ENCODE peak calls at places on chromosomes 2 and 18, in ten cellular contexts. P, W, U, B, C, K, D, M, A and X are unnamed samples.

GRCh38 chr2:71505086-71505769 is 51.9 kb downstream of the DYSF start:
- DNase-seq in D (no peak), W (no peak), M (no peak), C (no peak), P (no peak), B (peak), K (no peak), U (no peak), A (no peak), X (peak)

GRCh38 chr2:60885683-60886082 is 4.3 kb downstream of the REL start:
- DNase-seq in K (no peak), P (no peak), C (no peak), B (no peak), U (no peak), D (no peak), W (no peak), M (no peak), A (no peak), X (no peak)

GRCh38 chr18:7856733-7857132 is 289.6 kb downstream of the PTPRM start:
- DNase-seq in B (no peak), P (no peak), W (peak), M (no peak), D (no peak), C (no peak), K (peak), U (no peak), A (no peak), X (no peak)

GRCh38 chr2:219387284-219388126 is at the start of gene DNPEP:
- DNase-seq in D (peak), W (peak), B (peak), K (peak), M (no peak), P (peak), A (peak), C (peak), U (peak), X (peak)

GRCh38 chr18:48800877-48801727 is 149.7 kb downstream of the SMAD7 start:
- DNase-seq in C (no peak), K (no peak), B (no peak), M (no peak), W (peak), P (peak), U (no peak), A (no peak), D (no peak), X (no peak)

GRCh38 chr2:10493636-10494281 is 45.6 kb upstream of the ODC1 start:
- DNase-seq in B (no peak), C (no peak), D (peak), W (peak), M (no peak), P (no peak), A (peak), U (no peak), K (peak), X (no peak)

GRCh38 chr2:45031028-45031427 is 21.8 kb upstream of the SIX2 start:
- DNase-seq in D (no peak), P (no peak), B (no peak), C (no peak), U (no peak), M (no peak), K (no peak), W (no peak), A (no peak), X (no peak)

GRCh38 chr18:55031164-55031563 is 71.9 kb upstream of the CCDC68 start:
- DNase-seq in P (no peak), K (no peak), M (no peak), W (no peak), D (no peak), B (no peak), U (no peak), C (no peak), A (no peak), X (no peak)

GRCh38 chr18:77110400-77110799 is 22.2 kb downstream of the MBP start:
- DNase-seq in M (no peak), U (peak), C (no peak), A (no peak), K (no peak), P (no peak), D (no peak), W (no peak), B (no peak), X (no peak)

GRCh38 chr2:219308142-219309093 is 783 bp downstream of the PTPRN start:
- DNase-seq in B (peak), C (peak), A (peak), U (peak), D (peak), W (peak), K (peak), P (peak), M (no peak), X (peak)

GRCh38 chr2:134416018-134416417 is 162.1 kb downstream of the MGAT5 start:
- DNase-seq in U (no peak), K (no peak), A (no peak), D (no peak), P (no peak), B (no peak), C (no peak), W (no peak), M (no peak), X (no peak)

GRCh38 chr2:163736433-163737168 is 793 bp upstream of the FIGN start:
- DNase-seq in P (peak), W (no peak), A (no peak), U (peak), D (peak), B (peak), K (peak), M (no peak), C (peak), X (peak)

GRCh38 chr18:48409591-48410094 is 460 bp upstream of the ZBTB7C start:
- DNase-seq in A (no peak), C (peak), M (no peak), K (peak), W (no peak), D (peak), P (no peak), B (peak), U (peak), X (no peak)

GRCh38 chr2:189574793-189575475 is 5.7 kb downstream of the SLC40A1 start:
- DNase-seq in K (no peak), P (no peak), D (peak), U (no peak), M (no peak), B (no peak), A (no peak), W (no peak), C (no peak), X (no peak)

GRCh38 chr18:23380001-23380550 is 73.0 kb upstream of the RIOK3 start:
- DNase-seq in U (peak), C (no peak), W (no peak), D (peak), P (no peak), B (no peak), A (no peak), M (no peak), K (peak), X (no peak)

GRCh38 chr18:7635948-7636347 is 68.8 kb downstream of the PTPRM start:
- DNase-seq in M (no peak), W (no peak), A (no peak), K (no peak), U (no peak), C (no peak), P (no peak), D (no peak), B (no peak), X (no peak)

GRCh38 chr2:95268208-95269035 is 5.8 kb upstream of the PROM2 start:
- DNase-seq in M (no peak), K (no peak), D (no peak), A (no peak), P (no peak), U (no peak), C (no peak), B (no peak), W (no peak), X (no peak)

GRCh38 chr2:136117909-136118818 is at the start of gene CXCR4:
- DNase-seq in D (peak), B (peak), P (peak), K (peak), M (no peak), A (peak), W (no peak), U (peak), C (peak), X (peak)

GRCh38 chr2:197863744-197864143 is 59.4 kb downstream of the PLCL1 start:
- DNase-seq in K (no peak), M (no peak), U (no peak), W (no peak), C (no peak), A (no peak), D (no peak), P (no peak), B (no peak), X (no peak)

GRCh38 chr2:214651451-214651850 is 158.0 kb downstream of the BARD1 start:
- DNase-seq in B (no peak), D (no peak), M (no peak), P (no peak), K (peak), U (no peak), W (no peak), C (no peak), A (no peak), X (no peak)

GRCh38 chr2:66840321-66841014 is 405.5 kb downstream of the MEIS1 start:
- DNase-seq in W (peak), D (no peak), K (no peak), P (no peak), B (no peak), A (no peak), M (peak), C (no peak), U (no peak), X (no peak)

GRCh38 chr2:118223487-118224136 is 135.3 kb downstream of the INSIG2 start:
- DNase-seq in B (no peak), P (no peak), A (no peak), C (peak), M (no peak), W (no peak), D (no peak), K (no peak), U (peak), X (peak)

GRCh38 chr2:104840151-104840550 is 13.8 kb upstream of the POU3F3 start:
- DNase-seq in P (no peak), B (no peak), K (no peak), A (no peak), W (no peak), M (no peak), C (no peak), D (no peak), U (no peak), X (no peak)

GRCh38 chr2:174662859-174663258 is 65.3 kb upstream of the WIPF1 start:
- DNase-seq in M (no peak), W (no peak), C (no peak), U (no peak), D (no peak), B (no peak), P (no peak), K (no peak), A (no peak), X (no peak)

GRCh38 chr2:219253753-219254589 is at the start of gene TUBA4A:
- DNase-seq in D (peak), A (peak), K (peak), M (no peak), C (no peak), P (peak), W (no peak), U (peak), B (peak), X (peak)

GRCh38 chr2:85584857-85585780 is 888 bp downstream of the VAMP5 start:
- DNase-seq in B (no peak), K (peak), D (peak), M (no peak), A (no peak), C (no peak), U (peak), W (peak), P (no peak), X (no peak)

GRCh38 chr2:236334122-236334876 is 70.1 kb upstream of the ASB18 start:
- DNase-seq in M (no peak), B (peak), C (no peak), K (no peak), U (no peak), P (no peak), D (no peak), W (no peak), A (no peak), X (no peak)

GRCh38 chr18:68394705-68395104 is 320.2 kb downstream of the TMX3 start:
- DNase-seq in M (no peak), C (no peak), B (no peak), D (no peak), P (no peak), U (no peak), A (no peak), W (peak), K (no peak), X (no peak)

GRCh38 chr2:229815858-229816257 is 101.5 kb upstream of the DNER start:
- DNase-seq in U (no peak), A (no peak), P (no peak), W (peak), D (no peak), C (no peak), M (peak), B (no peak), K (peak), X (no peak)

GRCh38 chr2:140589273-140589672 is 1541.5 kb downstream of the LRP1B start:
- DNase-seq in A (no peak), M (no peak), K (peak), W (no peak), U (no peak), C (no peak), P (no peak), D (no peak), B (no peak), X (no peak)

GRCh38 chr2:2320486-2321249 is 10.4 kb downstream of the MYT1L start:
- DNase-seq in K (no peak), M (no peak), U (no peak), W (no peak), B (no peak), C (no peak), P (no peak), D (no peak), A (no peak), X (no peak)

GRCh38 chr2:239945751-239946569 is 79.2 kb downstream of the NDUFA10 start:
- DNase-seq in D (no peak), B (no peak), U (no peak), P (no peak), C (no peak), W (no peak), A (no peak), M (no peak), K (no peak), X (no peak)

DNA sequence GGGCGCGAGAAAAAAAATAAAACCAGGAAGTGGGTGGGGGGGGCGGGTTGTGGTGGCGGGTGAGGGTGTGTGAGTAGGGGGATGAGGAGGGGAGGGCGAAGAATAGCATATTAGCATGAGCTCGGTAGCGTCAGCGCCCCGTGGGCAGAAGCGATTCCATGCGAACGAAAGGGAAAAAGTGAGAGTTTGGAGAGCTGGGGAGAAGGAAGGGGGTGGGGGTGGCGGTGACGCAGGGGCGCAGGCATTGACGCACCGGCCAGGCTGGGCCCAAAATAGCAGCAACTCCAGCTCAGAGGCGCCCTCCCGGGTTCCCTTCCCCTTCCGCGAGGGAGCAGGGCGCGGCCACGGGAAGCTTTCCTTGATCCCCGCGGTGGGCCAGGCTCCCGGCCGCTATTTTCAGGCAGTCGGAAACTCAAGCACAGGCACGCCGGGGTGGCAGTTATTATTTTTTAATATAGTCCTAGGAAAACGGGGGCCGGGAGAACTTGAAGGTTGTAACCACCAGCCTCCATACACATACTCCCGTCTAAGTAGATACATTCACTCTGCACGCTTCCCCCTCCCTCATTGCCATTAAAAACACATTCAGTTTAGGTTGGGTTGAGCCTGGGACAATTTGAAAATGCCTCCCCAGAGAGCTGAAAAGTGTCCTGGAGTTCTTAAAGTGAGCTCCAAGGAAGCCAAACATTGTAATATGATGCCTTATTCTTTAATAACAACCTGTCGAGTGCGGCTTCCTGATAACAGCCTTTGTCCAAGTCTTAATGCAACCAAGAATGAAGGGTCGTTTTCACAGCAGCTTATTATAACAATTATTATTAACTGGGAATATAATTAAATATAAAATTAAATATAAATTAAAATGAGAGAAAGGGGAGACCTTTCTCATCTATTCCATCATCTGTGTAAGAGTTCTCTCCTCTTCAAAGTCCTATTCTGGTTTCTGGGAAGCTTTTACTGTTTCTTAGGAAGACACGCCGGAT is 2.3 kb upstream of the NR4A2 start:
- DNase-seq in W (peak), K (peak), A (peak), P (peak), D (peak), B (peak), M (no peak), C (peak), U (peak), X (peak)
- TF ChIP-seq CTCF in W (peak), K (peak), A (no peak), P (no peak), D (no peak), B (peak), M (peak), C (peak), U (no peak), X (no peak)

GRCh38 chr2:199838399-199838798 is 12.6 kb downstream of the FTCDNL1 start:
- DNase-seq in K (no peak), M (no peak), W (no peak), A (no peak), U (no peak), B (no peak), C (no peak), P (no peak), D (no peak), X (no peak)
- TF ChIP-seq CTCF in K (no peak), M (no peak), W (no peak), A (no peak), U (no peak), B (no peak), C (no peak), P (no peak), D (no peak), X (no peak)

GRCh38 chr2:192194866-192195547 is at the start of gene TMEFF2:
- DNase-seq in C (peak), W (peak), M (no peak), P (peak), B (peak), D (peak), U (peak), A (no peak), K (peak), X (peak)
- TF ChIP-seq CTCF in C (peak), W (peak), M (peak), P (peak), B (no peak), D (no peak), U (peak), A (no peak), K (no peak), X (no peak)

DNA sequence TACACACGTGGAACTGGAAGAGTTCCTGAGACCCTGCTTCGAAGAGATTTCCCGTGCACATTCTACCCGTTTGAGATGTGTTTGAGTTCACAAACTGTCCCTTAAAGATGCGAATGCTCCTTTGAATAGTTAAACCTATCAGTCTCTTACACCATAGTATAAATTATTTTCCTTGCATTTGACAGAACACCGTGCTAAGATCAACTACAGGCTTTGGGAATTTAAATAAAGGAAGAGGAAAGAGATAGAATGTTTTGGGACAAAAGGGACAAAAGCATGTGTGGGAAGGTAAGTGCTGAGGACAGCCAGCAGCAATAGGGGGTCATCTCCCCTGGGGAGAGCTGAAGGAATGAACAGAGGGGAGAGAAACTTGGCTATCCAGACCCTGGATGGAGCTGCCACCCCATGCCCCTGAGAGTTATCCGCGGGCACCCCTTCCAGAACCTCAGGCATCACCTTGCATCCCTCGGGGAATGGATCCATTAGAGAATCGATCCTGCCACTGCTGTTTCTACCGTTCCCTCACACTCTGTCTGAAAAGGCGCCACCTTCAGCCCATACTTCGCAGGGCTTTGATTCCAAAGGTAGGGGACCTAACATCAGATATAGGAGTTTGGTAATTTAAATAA is 890 bp upstream of the ADCY3 start:
- DNase-seq in U (peak), B (no peak), W (no peak), A (no peak), P (peak), C (no peak), D (peak), K (no peak), M (no peak), X (no peak)
- TF ChIP-seq CTCF in U (peak), B (no peak), W (peak), A (no peak), P (no peak), C (peak), D (peak), K (peak), M (peak), X (no peak)

GRCh38 chr2:107402330-107402729 is 424.4 kb upstream of the RGPD4 start:
- DNase-seq in K (no peak), W (no peak), C (no peak), B (no peak), M (no peak), U (no peak), D (no peak), A (no peak), P (no peak), X (no peak)
- TF ChIP-seq CTCF in K (no peak), W (no peak), C (no peak), B (no peak), M (no peak), U (no peak), D (no peak), A (no peak), P (no peak), X (no peak)

DNA sequence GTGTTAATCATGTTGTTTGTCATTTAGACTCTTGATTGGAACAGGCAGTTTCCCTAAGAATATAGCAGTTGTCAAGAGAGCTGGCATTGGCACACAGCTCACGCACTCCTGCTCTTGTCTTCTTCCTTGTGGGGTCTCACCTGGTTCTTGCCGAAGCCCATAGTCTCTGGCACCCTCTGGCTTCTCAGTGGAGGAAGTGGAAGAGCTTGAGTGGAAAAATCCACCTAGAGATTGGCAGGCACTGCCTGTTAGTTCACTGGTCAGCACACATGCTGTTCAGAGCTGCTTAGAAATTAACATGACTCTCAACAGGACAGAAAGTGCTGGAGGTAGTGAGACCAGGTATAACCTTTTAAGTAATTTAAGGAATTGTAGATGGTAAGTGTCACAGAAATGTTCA is 28.3 kb downstream of the SCTR start:
- DNase-seq in D (no peak), K (no peak), M (no peak), A (no peak), W (no peak), P (no peak), B (no peak), U (no peak), C (no peak), X (no peak)
- TF ChIP-seq CTCF in D (no peak), K (no peak), M (no peak), A (no peak), W (no peak), P (no peak), B (peak), U (peak), C (no peak), X (no peak)

DNA sequence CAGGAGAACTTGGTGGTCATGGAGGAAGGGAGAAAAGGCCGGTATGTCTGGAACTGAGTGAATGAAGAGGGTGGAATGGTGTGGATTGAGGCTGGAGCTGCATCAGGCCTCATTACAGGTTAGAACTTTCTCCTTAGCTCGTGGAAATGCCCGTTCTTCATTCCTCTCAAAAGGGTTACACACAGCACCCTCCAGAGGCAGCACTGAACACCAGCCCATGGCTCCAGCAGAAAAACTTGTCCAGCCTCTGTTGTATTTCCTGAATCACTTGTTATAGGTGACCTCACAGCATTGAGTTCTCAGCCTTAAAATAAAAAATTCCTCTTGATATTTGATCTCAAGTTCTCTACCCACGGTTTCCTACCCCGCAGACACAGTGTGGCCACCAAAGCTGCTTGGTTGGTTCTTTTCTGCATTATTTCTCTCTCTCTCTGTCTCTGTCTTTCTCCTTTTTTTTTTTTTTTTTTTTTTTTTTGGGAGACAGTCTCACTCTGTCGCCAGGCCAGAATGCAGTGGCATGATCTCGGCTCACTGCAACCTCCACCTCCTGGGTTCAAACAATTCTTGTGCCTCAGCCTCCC is 89.6 kb downstream of the ITGB1BP1 start:
- DNase-seq in B (peak), W (peak), P (peak), D (peak), A (no peak), K (peak), U (peak), C (no peak), M (peak), X (peak)
- TF ChIP-seq CTCF in B (peak), W (peak), P (no peak), D (peak), A (no peak), K (peak), U (peak), C (peak), M (peak), X (no peak)